ENCODE peak calls at places on chromosomes 11 and 22, in ten cellular contexts. K is psoas muscle, B is GM23248, T is right atrium auricular region, L is lower lobe of right lung, Q is heart left ventricle, Y is upper lobe of right lung, P is endodermal cell, R is cardiac muscle cell, G is heart right ventricle. I is an unnamed sample. For H3K9me3, the result is how much of the 10 kb centered on the place peaks cover.

GRCh38 chr22:19795617-19796008 is 35.0 kb downstream of the TBX1 start:
- DNase-seq in R (no peak), T (no peak), P (no peak), L (peak), G (no peak), B (peak), K (peak), Q (peak), Y (no peak), I (peak)

GRCh38 chr22:37633693-37634504 is 5.6 kb upstream of the SH3BP1 start:
- DNase-seq in L (peak), K (peak), B (peak), R (peak), G (peak), Y (peak), T (peak), Q (peak), P (peak), I (peak)

GRCh38 chr22:42977574-42977973 is 37.4 kb downstream of the PACSIN2 start:
- DNase-seq in B (no peak), Y (no peak), P (no peak), T (no peak), G (no peak), R (no peak), Q (no peak), K (no peak), L (no peak), I (no peak)

GRCh38 chr11:15710593-15711260 is 596.0 kb downstream of the INSC start:
- DNase-seq in G (no peak), Q (no peak), B (no peak), T (no peak), Y (no peak), L (no peak), R (no peak), K (peak), P (peak), I (no peak)

GRCh38 chr22:42343136-42343484 is 72.7 kb upstream of the TCF20 start:
- DNase-seq in R (no peak), P (no peak), L (no peak), Y (no peak), B (no peak), T (no peak), G (no peak), Q (no peak), K (no peak), I (peak)

GRCh38 chr11:18248561-18248960 is at the start of gene SAA2:
- DNase-seq in L (no peak), T (no peak), G (no peak), K (no peak), P (no peak), B (no peak), R (no peak), Y (no peak), Q (no peak), I (no peak)

GRCh38 chr22:32475428-32476010 is 908 bp downstream of the FBXO7 start:
- DNase-seq in P (peak), R (peak), Y (no peak), K (no peak), T (peak), Q (no peak), B (peak), L (peak), G (peak), I (peak)

GRCh38 chr11:115672999-115673411 is 168.8 kb upstream of the CADM1 start:
- DNase-seq in T (peak), K (peak), P (no peak), Y (no peak), Q (no peak), R (peak), B (peak), L (no peak), G (peak), I (peak)

GRCh38 chr22:50548046-50548912 is 2.6 kb downstream of the KLHDC7B start:
- DNase-seq in B (peak), Q (peak), L (peak), P (no peak), R (no peak), K (peak), G (no peak), T (no peak), Y (peak), I (no peak)

GRCh38 chr22:38258895-38259294 is 13.9 kb downstream of the TMEM184B start:
- DNase-seq in T (peak), G (peak), K (no peak), B (no peak), L (no peak), Y (no peak), Q (peak), P (no peak), R (peak), I (no peak)

GRCh38 chr11:34744511-34744910 is 123.6 kb downstream of the EHF start:
- DNase-seq in G (no peak), K (no peak), Y (no peak), Q (no peak), P (no peak), T (no peak), L (no peak), R (no peak), B (peak), I (no peak)

GRCh38 chr11:120529214-120529613 is 17.7 kb downstream of the GRIK4 start:
- DNase-seq in L (no peak), R (no peak), B (no peak), Y (no peak), K (peak), G (no peak), Q (no peak), P (no peak), T (no peak), I (no peak)

GRCh38 chr22:46773074-46773473 is 10.6 kb downstream of the TBC1D22A start:
- DNase-seq in P (no peak), B (no peak), T (no peak), L (no peak), Q (peak), Y (no peak), G (no peak), K (no peak), R (no peak), I (no peak)

GRCh38 chr11:114315749-114316368 is 19.7 kb downstream of the NNMT start:
- DNase-seq in P (peak), R (peak), T (no peak), Q (no peak), B (peak), K (no peak), Y (no peak), G (no peak), L (peak), I (no peak)

GRCh38 chr22:40051322-40051721 is 56.6 kb downstream of the FAM83F start:
- DNase-seq in P (no peak), B (no peak), T (no peak), G (no peak), Y (no peak), L (no peak), R (no peak), K (no peak), Q (no peak), I (no peak)

GRCh38 chr11:130772266-130773227 is 143.7 kb downstream of the SNX19 start:
- DNase-seq in K (no peak), L (no peak), T (no peak), Y (no peak), B (peak), R (peak), P (peak), G (no peak), Q (no peak), I (peak)

GRCh38 chr22:40874016-40874415 is 12.1 kb upstream of the DNAJB7 start:
- DNase-seq in B (no peak), P (no peak), Q (no peak), K (no peak), L (no peak), T (no peak), G (no peak), R (no peak), Y (no peak), I (no peak)

GRCh38 chr11:70547821-70548670 is 149.7 kb downstream of the CTTN start:
- DNase-seq in Q (peak), R (no peak), B (no peak), G (peak), Y (no peak), L (no peak), K (peak), P (peak), T (no peak), I (no peak)

GRCh38 chr11:27847496-27847895 is 147.2 kb upstream of the BDNF start:
- DNase-seq in G (no peak), B (no peak), L (no peak), T (no peak), K (no peak), Q (no peak), Y (no peak), P (no peak), R (no peak), I (no peak)

GRCh38 chr22:40571887-40572286 is 64.6 kb downstream of the MRTFA start:
- DNase-seq in P (no peak), T (no peak), Y (no peak), R (no peak), K (no peak), Q (no peak), L (no peak), B (no peak), G (no peak), I (no peak)

GRCh38 chr11:70498976-70499801 is 100.9 kb downstream of the CTTN start:
- DNase-seq in Q (peak), P (no peak), K (peak), L (peak), R (no peak), B (no peak), Y (peak), G (no peak), T (no peak), I (no peak)

GRCh38 chr11:88454881-88455280 is 117.3 kb upstream of the CTSC start:
- DNase-seq in B (peak), K (no peak), P (no peak), L (no peak), Y (no peak), T (no peak), Q (no peak), R (no peak), G (no peak), I (no peak)

GRCh38 chr11:21909145-21909544 is 283.7 kb upstream of the ANO5 start:
- DNase-seq in P (no peak), T (no peak), R (no peak), Q (no peak), G (no peak), K (no peak), B (no peak), L (no peak), Y (no peak), I (no peak)

GRCh38 chr11:134971381-134971780 is 559.3 kb upstream of the B3GAT1 start:
- DNase-seq in Y (no peak), T (no peak), G (no peak), R (no peak), P (no peak), Q (no peak), K (no peak), L (no peak), B (no peak), I (no peak)

GRCh38 chr11:104957280-104957679 is 11.1 kb downstream of the CASP4 start:
- DNase-seq in K (no peak), R (peak), P (no peak), T (no peak), Q (no peak), Y (no peak), G (no peak), B (no peak), L (no peak), I (no peak)

GRCh38 chr11:123139206-123139605 is 55.8 kb downstream of the CLMP start:
- DNase-seq in Q (no peak), Y (no peak), G (no peak), P (no peak), R (no peak), L (no peak), T (no peak), B (no peak), K (no peak), I (no peak)

GRCh38 chr11:102196816-102197215 is 86.6 kb downstream of the YAP1 start:
- DNase-seq in R (no peak), B (peak), T (no peak), P (no peak), L (no peak), K (no peak), Q (no peak), G (no peak), Y (no peak), I (no peak)

GRCh38 chr11:112880454-112880853 is 80.8 kb upstream of the NCAM1 start:
- DNase-seq in P (no peak), Q (no peak), L (no peak), R (no peak), G (no peak), K (no peak), T (no peak), Y (no peak), B (no peak), I (no peak)

GRCh38 chr11:72321381-72321996 is 77.5 kb upstream of the PHOX2A start:
- DNase-seq in B (peak), K (no peak), Y (no peak), T (no peak), P (no peak), R (peak), G (no peak), Q (no peak), L (no peak), I (peak)

DNA sequence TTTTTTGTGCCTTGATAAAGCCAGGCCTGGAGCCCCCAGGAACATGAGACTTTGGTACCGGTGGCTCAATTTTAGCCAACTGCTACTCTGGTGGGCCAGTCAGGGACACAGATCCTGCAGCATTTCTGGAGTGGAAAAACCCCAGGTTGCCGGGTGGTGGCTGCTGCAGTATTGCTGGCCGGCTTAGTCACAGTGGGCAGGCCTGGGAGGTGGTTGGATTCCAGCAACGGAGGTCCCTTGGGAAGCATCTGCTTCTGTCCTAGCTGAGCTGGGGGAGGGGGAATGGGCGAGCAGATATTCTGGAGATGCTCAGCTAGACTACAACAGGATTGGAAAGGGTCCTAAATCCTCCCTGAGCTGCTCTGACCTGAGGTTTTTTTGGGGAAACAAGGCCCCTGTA is 31.7 kb upstream of the ACCSL start:
- DNase-seq in Y (no peak), L (no peak), K (peak), B (peak), P (no peak), R (peak), Q (peak), G (peak), T (peak), I (peak)
- H3K9me3 ChIP-seq in Y (under half), L (under half), K (under half), B (under half), P (under half), R (under half), Q (under half), G (under half), T (under half), I (under half)

GRCh38 chr22:49238181-49239141 is 589.2 kb downstream of the BRD1 start:
- DNase-seq in Y (no peak), T (peak), G (no peak), L (no peak), P (no peak), B (no peak), Q (no peak), R (no peak), K (no peak), I (peak)
- H3K9me3 ChIP-seq in Y (under half), T (under half), G (under half), L (under half), P (under half), B (under half), Q (under half), R (under half), K (under half), I (under half)

GRCh38 chr11:13429288-13429687 is 33.7 kb downstream of the BTBD10 start:
- DNase-seq in B (no peak), G (no peak), P (no peak), Y (no peak), L (no peak), R (no peak), Q (no peak), K (no peak), T (no peak), I (no peak)

GRCh38 chr11:13429836-13430235 is 33.2 kb downstream of the BTBD10 start:
- DNase-seq in Y (no peak), B (no peak), Q (no peak), P (no peak), L (no peak), R (no peak), T (no peak), K (no peak), G (no peak), I (no peak)

GRCh38 chr11:13433437-13433836 is 29.6 kb downstream of the BTBD10 start:
- DNase-seq in G (no peak), R (no peak), Y (no peak), B (no peak), T (no peak), L (no peak), P (no peak), Q (no peak), K (no peak), I (no peak)

GRCh38 chr11:13423372-13423771 is 39.6 kb downstream of the BTBD10 start:
- DNase-seq in Q (no peak), Y (no peak), R (no peak), K (no peak), L (no peak), B (no peak), T (no peak), G (no peak), P (no peak), I (no peak)

GRCh38 chr11:13427440-13427839 is 35.6 kb downstream of the BTBD10 start:
- DNase-seq in Y (no peak), T (no peak), R (no peak), G (no peak), K (no peak), Q (no peak), B (no peak), P (no peak), L (no peak), I (no peak)
- H3K9me3 ChIP-seq in Y (under half), T (under half), R (under half), G (under half), K (under half), Q (under half), B (under half), P (half or more), L (under half), I (under half)

GRCh38 chr22:17665884-17666283 is 27.3 kb downstream of the BCL2L13 start:
- DNase-seq in Q (no peak), G (no peak), K (no peak), T (no peak), P (no peak), R (peak), B (peak), Y (no peak), L (no peak), I (no peak)
- H3K9me3 ChIP-seq in Q (under half), G (under half), K (under half), T (under half), P (under half), R (under half), B (under half), Y (under half), L (under half), I (under half)

GRCh38 chr11:31817054-31817620 is 6.0 kb upstream of the PAX6 start:
- DNase-seq in Q (no peak), R (no peak), L (no peak), Y (no peak), K (no peak), P (peak), B (no peak), G (no peak), T (no peak), I (peak)

GRCh38 chr11:31817621-31818493 is 6.7 kb upstream of the PAX6 start:
- DNase-seq in P (peak), L (no peak), Y (no peak), K (no peak), Q (no peak), R (no peak), T (no peak), G (no peak), B (no peak), I (no peak)

GRCh38 chr11:31813961-31814868 is 3.1 kb upstream of the PAX6 start:
- DNase-seq in Q (no peak), P (peak), R (no peak), Y (no peak), K (peak), L (no peak), T (no peak), B (no peak), G (no peak), I (peak)

GRCh38 chr11:31816467-31817053 is 5.4 kb upstream of the PAX6 start:
- DNase-seq in L (no peak), K (no peak), G (no peak), Y (no peak), Q (no peak), P (peak), B (no peak), T (no peak), R (no peak), I (peak)

DNA sequence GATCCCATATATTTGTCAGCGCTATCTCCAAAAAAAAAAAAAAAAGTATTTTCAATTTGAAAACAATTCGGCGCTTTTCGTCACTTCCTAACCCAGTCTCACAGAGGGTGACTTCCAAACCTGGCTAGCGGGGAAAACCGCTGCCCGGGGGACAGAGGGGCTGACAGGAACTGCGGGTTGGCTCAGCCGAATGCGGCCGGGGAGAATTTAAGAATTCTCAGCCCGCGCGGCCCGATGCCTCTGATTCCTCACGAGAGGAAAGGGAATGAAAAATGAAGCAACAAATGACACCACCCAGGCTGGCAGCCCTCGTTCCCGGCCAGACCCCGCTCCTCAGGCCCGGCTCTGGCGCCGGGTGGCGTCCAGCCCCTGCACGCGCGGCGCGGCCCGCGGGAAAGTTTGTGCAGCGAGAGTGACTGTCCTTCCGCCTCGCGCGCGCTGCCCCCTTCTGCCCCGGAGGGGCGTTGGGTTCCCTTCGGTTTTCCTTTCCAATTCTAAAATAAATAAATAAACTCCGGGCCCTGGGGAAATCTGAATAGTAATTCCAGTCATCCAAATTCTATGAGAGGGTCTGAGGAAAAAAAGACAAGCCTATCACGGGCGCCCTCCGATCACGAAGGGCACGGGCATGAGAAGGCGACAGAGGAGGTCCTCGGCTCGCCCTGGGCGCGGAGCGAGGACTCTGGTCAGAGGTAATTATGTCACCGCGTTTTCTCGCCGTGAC is 4.8 kb upstream of the PAX6 start:
- DNase-seq in T (no peak), P (peak), Y (no peak), Q (no peak), K (peak), G (no peak), B (peak), R (no peak), L (no peak), I (peak)
- H3K9me3 ChIP-seq in T (under half), P (under half), Y (under half), Q (under half), K (under half), G (under half), B (under half), R (under half), L (under half), I (under half)

DNA sequence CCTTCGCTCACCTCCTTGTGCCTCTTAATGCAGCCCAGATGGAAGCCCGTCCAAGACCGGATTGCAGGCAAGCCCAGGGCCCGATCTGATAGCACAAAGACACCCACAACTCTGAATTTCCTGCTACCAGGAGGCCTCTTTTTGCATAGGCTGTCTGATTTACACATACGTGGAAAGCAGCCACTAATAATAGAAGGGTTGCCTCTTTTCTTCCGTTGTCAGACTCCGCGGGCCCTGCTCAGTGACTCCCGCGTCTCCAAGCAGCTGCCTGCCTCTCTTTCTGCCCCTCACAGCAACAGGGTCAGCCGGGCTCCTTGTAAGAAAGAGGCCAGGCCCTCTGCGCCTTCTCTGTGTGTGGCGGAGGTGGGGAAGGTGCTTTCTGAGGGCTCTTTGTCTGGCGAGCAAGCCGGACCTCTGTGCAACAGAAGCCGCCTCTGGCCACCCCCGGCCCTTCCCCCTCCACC is 26.7 kb downstream of the FLI1 start:
- DNase-seq in R (peak), T (no peak), G (peak), B (no peak), L (peak), K (no peak), P (peak), Q (no peak), Y (no peak), I (no peak)
- H3K9me3 ChIP-seq in R (under half), T (under half), G (under half), B (under half), L (under half), K (under half), P (under half), Q (under half), Y (under half), I (under half)

GRCh38 chr22:27251563-27251962 is 550.0 kb downstream of the MN1 start:
- DNase-seq in P (no peak), K (no peak), Q (no peak), G (no peak), R (peak), T (no peak), Y (no peak), L (no peak), B (no peak), I (no peak)
- H3K9me3 ChIP-seq in P (under half), K (under half), Q (under half), G (under half), R (under half), T (under half), Y (under half), L (under half), B (under half), I (under half)